ENCODE peak calls at places on chromosomes 3 and 15, in four cellular contexts. D is GM20000, L is upper lobe of right lung, A is mesothelial cell of epicardium. S is an unnamed sample.

GRCh38 chr3:186806173-186807055 is at the start of gene RFC4:
- DNase-seq in D (peak), L (peak), A (peak), S (peak)

GRCh38 chr3:14633819-14634424 is 17.6 kb upstream of the CCDC174 start:
- DNase-seq in D (peak), L (peak), A (no peak), S (peak)

GRCh38 chr3:150449169-150449721 is 41.1 kb downstream of the TSC22D2 start:
- DNase-seq in D (no peak), L (no peak), A (no peak), S (no peak)

GRCh38 chr3:53844262-53845102 is 1.7 kb downstream of the CHDH start:
- DNase-seq in D (no peak), L (no peak), A (no peak), S (peak)

GRCh38 chr3:30720586-30721313 is 114.3 kb downstream of the TGFBR2 start:
- DNase-seq in D (no peak), L (no peak), A (no peak), S (no peak)

GRCh38 chr3:152087153-152087552 is 181.6 kb upstream of the MBNL1 start:
- DNase-seq in D (no peak), L (no peak), A (no peak), S (no peak)

GRCh38 chr3:195035345-195036202 is 235.4 kb downstream of the XXYLT1 start:
- DNase-seq in D (no peak), L (peak), A (no peak), S (no peak)

GRCh38 chr3:193502871-193503270 is 51.8 kb downstream of the ATP13A4 start:
- DNase-seq in D (no peak), L (no peak), A (no peak), S (no peak)

GRCh38 chr15:83739629-83740028 is 85.7 kb downstream of the ADAMTSL3 start:
- DNase-seq in D (no peak), L (no peak), A (no peak), S (no peak)

GRCh38 chr15:33720952-33721351 is 247.3 kb upstream of the CHRM5 start:
- DNase-seq in D (no peak), L (no peak), A (no peak), S (no peak)

GRCh38 chr3:176526942-176527341 is 670.3 kb downstream of the TBL1XR1 start:
- DNase-seq in D (no peak), L (no peak), A (no peak), S (no peak)

GRCh38 chr15:82312611-82313349 is 36.5 kb downstream of the GOLGA6L10 start:
- DNase-seq in D (no peak), L (peak), A (peak), S (no peak)

GRCh38 chr3:151357461-151357850 is 27.1 kb downstream of the P2RY12 start:
- DNase-seq in D (no peak), L (no peak), A (no peak), S (no peak)

GRCh38 chr15:45747426-45747825 is 112.6 kb downstream of the SQOR start:
- DNase-seq in D (no peak), L (no peak), A (no peak), S (no peak)

GRCh38 chr3:47612178-47612577 is 33.5 kb upstream of the CSPG5 start:
- DNase-seq in D (no peak), L (no peak), A (no peak), S (no peak)

GRCh38 chr15:59191855-59192237 is 14.8 kb upstream of the LDHAL6B start:
- DNase-seq in D (no peak), L (no peak), A (no peak), S (no peak)

GRCh38 chr3:17730318-17730967 is 12.0 kb downstream of the TBC1D5 start:
- DNase-seq in D (no peak), L (no peak), A (no peak), S (no peak)

GRCh38 chr15:33700695-33701303 is 267.5 kb upstream of the CHRM5 start:
- DNase-seq in D (peak), L (peak), A (peak), S (peak)

GRCh38 chr3:151362798-151363197 is 21.8 kb downstream of the P2RY12 start:
- DNase-seq in D (no peak), L (no peak), A (no peak), S (no peak)

GRCh38 chr3:6771171-6771570 is 89.7 kb upstream of the GRM7 start:
- DNase-seq in D (no peak), L (no peak), A (no peak), S (no peak)

GRCh38 chr3:149553781-149554451 is 79.4 kb downstream of the TM4SF4 start:
- DNase-seq in D (no peak), L (no peak), A (no peak), S (no peak)

GRCh38 chr15:68218847-68219798 is 10.4 kb downstream of the CLN6 start:
- DNase-seq in D (no peak), L (no peak), A (no peak), S (no peak)

GRCh38 chr15:26838742-26839460 is 28.0 kb upstream of the GABRA5 start:
- DNase-seq in D (no peak), L (no peak), A (no peak), S (no peak)

GRCh38 chr3:138941259-138941885 is 5.6 kb downstream of the FOXL2 start:
- DNase-seq in D (no peak), L (no peak), A (peak), S (peak)

GRCh38 chr15:64842986-64843561 is 1.4 kb downstream of the PLEKHO2 start:
- DNase-seq in D (peak), L (peak), A (no peak), S (peak)

GRCh38 chr3:27718459-27718858 is 3.7 kb downstream of the EOMES start:
- DNase-seq in D (no peak), L (no peak), A (no peak), S (no peak)

GRCh38 chr3:126495786-126496185 is 20.1 kb upstream of the ZXDC start:
- DNase-seq in D (no peak), L (no peak), A (no peak), S (no peak)

GRCh38 chr3:144031938-144032337 is 60.3 kb downstream of the DIPK2A start:
- DNase-seq in D (no peak), L (no peak), A (no peak), S (no peak)

GRCh38 chr3:12663311-12663935 is 494 bp downstream of the RAF1 start:
- DNase-seq in D (peak), L (no peak), A (no peak), S (no peak)

GRCh38 chr3:141487419-141488345 is 855 bp downstream of the RASA2 start:
- DNase-seq in D (peak), L (peak), A (peak), S (peak)

GRCh38 chr3:58106640-58107039 is 98.4 kb downstream of the FLNB start:
- DNase-seq in D (no peak), L (no peak), A (no peak), S (no peak)

GRCh38 chr15:51647128-51647562 is 24.6 kb upstream of the DMXL2 start:
- DNase-seq in D (no peak), L (no peak), A (no peak), S (peak)

GRCh38 chr3:77467702-77468407 is 428.0 kb downstream of the ROBO2 start:
- DNase-seq in D (no peak), L (no peak), A (no peak), S (no peak)

GRCh38 chr3:151268267-151269235 is 9.8 kb downstream of the P2RY14 start:
- DNase-seq in D (peak), L (no peak), A (no peak), S (peak)

GRCh38 chr3:36957862-36958686 is 13.2 kb upstream of the TRANK1 start:
- DNase-seq in D (no peak), L (no peak), A (no peak), S (no peak)

GRCh38 chr15:71601038-71601869 is 209.1 kb upstream of the NR2E3 start:
- DNase-seq in D (no peak), L (no peak), A (no peak), S (no peak)

GRCh38 chr15:72994778-72995177 is 57.5 kb upstream of the NEO1 start:
- DNase-seq in D (no peak), L (no peak), A (no peak), S (no peak)

DNA sequence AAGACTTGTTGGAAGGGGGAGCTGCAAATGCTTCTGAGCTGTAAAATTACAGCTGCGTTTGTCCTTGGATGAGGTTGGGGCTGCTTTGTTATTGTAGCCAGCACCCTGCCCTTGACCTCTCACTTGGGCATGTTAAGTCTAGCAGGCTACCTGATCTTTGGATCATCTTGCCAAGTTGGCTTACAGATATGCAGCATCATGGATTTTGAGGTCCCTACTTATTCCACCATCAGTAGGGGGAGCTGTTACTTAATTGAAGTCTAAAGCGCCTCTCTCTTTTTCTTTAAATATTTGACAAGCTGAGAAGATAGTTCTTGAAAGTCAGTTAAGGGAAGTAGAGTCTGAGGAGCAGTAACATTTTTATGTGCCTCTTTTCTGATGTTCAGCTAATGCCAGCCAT is 793.0 kb downstream of the MCTP2 start:
- DNase-seq in D (no peak), L (no peak), A (no peak), S (no peak)
- TF ChIP-seq CTCF in D (no peak), L (peak), A (peak), S (peak)

GRCh38 chr3:174355505-174355904 is 503.6 kb upstream of the NAALADL2 start:
- DNase-seq in D (no peak), L (no peak), A (no peak), S (peak)
- TF ChIP-seq CTCF in D (no peak), L (peak), A (no peak), S (peak)

GRCh38 chr3:2099779-2100191 is 1.1 kb downstream of the CNTN4 start:
- DNase-seq in D (no peak), L (no peak), A (peak), S (no peak)

GRCh38 chr3:2099028-2099671 is 484 bp downstream of the CNTN4 start:
- DNase-seq in D (no peak), L (peak), A (peak), S (no peak)

GRCh38 chr3:2096196-2096595 is 2.5 kb upstream of the CNTN4 start:
- DNase-seq in D (no peak), L (no peak), A (no peak), S (no peak)

GRCh38 chr3:2097641-2098191 is 950 bp upstream of the CNTN4 start:
- DNase-seq in D (no peak), L (no peak), A (peak), S (no peak)

DNA sequence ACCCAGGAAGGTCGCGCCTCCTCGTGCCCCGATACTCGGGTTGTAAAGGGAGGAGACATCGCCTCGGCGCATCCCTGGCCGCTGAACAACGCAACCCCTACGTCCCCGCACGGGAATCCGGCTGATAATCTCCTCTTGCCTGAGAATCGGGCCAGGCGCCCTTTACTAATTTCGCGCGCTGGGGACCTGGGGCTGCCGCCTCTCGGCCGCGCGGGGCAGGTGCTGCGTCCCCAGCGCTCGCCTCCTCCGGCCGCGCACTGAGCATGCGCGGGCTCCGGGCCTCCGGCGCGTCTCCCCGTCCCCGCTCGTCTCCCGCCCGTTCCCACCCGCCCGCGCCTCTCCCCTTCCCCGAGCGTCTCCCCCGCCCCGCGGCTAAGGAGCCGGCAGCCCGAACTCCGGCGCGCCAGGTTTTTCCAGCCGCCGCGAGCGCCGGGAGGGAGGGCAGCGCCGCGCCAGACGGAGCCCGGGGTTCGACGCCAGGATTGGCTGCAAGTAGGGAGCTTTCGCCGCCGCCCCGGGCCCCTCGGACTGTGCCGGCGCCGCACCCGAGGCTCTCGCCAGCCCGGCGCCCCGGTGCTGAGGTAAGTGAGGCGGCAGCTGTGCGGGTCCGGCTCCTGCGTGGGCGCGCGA is at the start of gene CNTN4:
- DNase-seq in D (peak), L (peak), A (peak), S (peak)
- TF ChIP-seq CTCF in D (no peak), L (peak), A (peak), S (no peak)

DNA sequence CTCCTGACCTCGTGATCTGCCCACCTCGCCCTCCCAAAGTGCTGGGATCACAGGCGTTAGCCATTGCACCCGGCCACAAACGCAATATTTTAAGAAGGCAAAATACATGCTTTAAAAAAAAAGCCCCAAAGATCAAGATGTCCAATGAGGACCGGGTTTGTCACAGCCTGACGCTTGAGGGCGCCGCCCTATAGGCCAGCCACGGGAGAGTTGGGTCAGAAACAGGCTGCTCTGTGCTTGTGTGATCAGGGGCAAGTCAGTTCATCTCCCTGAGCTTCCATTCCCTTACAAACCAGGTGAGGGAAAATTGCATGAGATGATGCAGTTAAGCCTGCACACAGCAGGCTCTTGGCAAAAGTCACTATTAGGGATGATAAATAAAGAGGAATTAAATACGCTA is 23.9 kb downstream of the FAM174B start:
- DNase-seq in D (no peak), L (peak), A (no peak), S (no peak)
- TF ChIP-seq CTCF in D (no peak), L (no peak), A (peak), S (no peak)

DNA sequence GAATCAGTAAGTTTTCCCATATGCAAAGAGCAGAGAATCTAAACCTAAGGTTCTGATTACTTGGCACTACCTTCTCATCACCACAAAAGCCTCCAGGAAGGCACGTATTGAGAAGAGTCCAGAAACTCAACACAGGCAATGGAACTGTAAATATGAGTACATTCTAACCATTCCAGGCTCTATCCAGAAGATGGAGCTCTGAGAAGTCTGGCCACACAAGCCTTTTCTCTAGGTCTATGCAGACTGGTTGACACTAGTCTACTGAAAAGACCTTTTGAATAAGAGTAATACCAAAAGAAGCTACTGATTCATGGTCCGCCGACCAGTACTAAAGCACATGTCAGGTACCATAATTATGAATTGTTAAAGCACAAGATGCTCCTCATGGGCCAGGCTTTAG is 12.2 kb upstream of the NCKIPSD start:
- DNase-seq in D (no peak), L (no peak), A (no peak), S (no peak)
- TF ChIP-seq CTCF in D (no peak), L (no peak), A (no peak), S (no peak)

GRCh38 chr15:76161153-76162049 is 101.6 kb downstream of the TMEM266 start:
- DNase-seq in D (no peak), L (no peak), A (no peak), S (no peak)
- TF ChIP-seq CTCF in D (no peak), L (no peak), A (no peak), S (no peak)

DNA sequence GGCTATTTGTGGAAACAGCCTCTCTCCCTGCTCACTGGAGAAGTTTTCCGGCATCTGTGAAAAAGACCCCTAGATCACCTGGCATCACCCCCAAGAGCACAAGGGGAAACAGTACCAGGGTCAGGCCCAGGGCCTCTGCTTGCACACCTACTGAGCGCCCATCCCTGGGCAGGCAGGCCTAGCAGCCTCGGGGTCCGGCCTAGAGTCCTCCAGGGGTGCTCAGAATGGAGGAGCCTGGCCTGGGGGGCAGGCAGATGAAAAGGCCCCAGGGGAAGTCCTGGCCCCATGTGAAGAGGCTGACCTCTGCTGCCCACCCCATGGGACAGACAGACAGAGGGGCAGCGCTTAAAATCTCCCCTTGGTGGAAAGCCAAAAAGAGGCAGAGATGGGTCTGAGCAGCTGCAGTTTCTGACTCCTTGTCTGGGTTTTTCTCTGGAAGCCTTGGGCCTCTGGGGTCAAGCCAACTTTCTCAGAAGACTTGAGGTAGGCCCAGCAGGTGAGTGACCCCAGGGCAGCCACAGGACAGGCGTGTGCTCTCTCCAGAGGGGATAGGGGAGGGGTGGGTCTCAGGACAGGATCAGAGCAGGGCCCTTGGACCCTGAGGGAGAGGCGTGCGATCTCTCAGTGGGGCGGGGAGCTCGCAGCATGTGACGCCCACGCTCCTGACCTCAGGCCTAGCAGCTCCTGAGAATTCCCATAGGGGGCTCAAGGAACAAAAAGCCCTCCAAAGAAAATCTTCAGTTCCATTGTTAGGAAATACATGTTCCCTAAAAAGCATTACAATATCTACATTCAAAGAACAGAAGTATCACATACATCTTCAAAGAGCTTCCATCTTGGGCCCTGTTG is 34.5 kb upstream of the DUSP7 start:
- DNase-seq in D (no peak), L (peak), A (no peak), S (no peak)
- TF ChIP-seq CTCF in D (no peak), L (no peak), A (no peak), S (no peak)